ENCODE peak calls at places on chromosomes 2 and 18, in eight cellular contexts. T is GOT3; R is psoas muscle; U is nephron progenitor cell; F is GM23248; X is mesendoderm; S is activated gamma-delta T cell treated with anti-CD3 and anti-CD28 coated beads, Interleukin-2, amount 50 U/mL, for 16 hours; G is AG20443. D is an unnamed sample.
A peak's percentile ranks its signal among the peaks of the same experiment; 100 is the strongest.

GRCh38 chr2:26011990-26012856 is 21.7 kb upstream of the RAB10 start:
- DNase-seq in T (no peak), R (peak; percentile 40), U (no peak), F (peak; percentile 66), X (peak; percentile 82), S (no peak), G (peak; percentile 46), D (peak; percentile 82)

GRCh38 chr2:42558827-42559226 is 9.6 kb upstream of the MTA3 start:
- DNase-seq in T (no peak), R (no peak), U (no peak), F (no peak), X (peak; percentile 49), S (no peak), G (no peak), D (peak; percentile 33)

GRCh38 chr2:212832211-212833195 is 293.9 kb upstream of the ERBB4 start:
- DNase-seq in T (no peak), R (no peak), U (no peak), F (no peak), X (no peak), S (no peak), G (no peak), D (no peak)

GRCh38 chr2:84652430-84652829 is 136.1 kb downstream of the DNAH6 start:
- DNase-seq in T (no peak), R (no peak), U (no peak), F (no peak), X (no peak), S (no peak), G (no peak), D (no peak)

GRCh38 chr2:36635194-36635593 is 37.2 kb upstream of the FEZ2 start:
- DNase-seq in T (no peak), R (no peak), U (no peak), F (peak; percentile 34), X (no peak), S (no peak), G (no peak), D (no peak)

GRCh38 chr2:64143154-64144056 is 815 bp downstream of the PELI1 start:
- DNase-seq in T (no peak), R (no peak), U (peak; percentile 65), F (peak; percentile 70), X (peak; percentile 52), S (no peak), G (peak; percentile 66), D (peak; percentile 45)

GRCh38 chr2:198375073-198375430 is 570.7 kb downstream of the PLCL1 start:
- DNase-seq in T (no peak), R (no peak), U (no peak), F (no peak), X (no peak), S (no peak), G (no peak), D (no peak)

GRCh38 chr2:38661306-38661705 is 4.6 kb upstream of the GALM start:
- DNase-seq in T (no peak), R (no peak), U (no peak), F (peak; percentile 19), X (no peak), S (no peak), G (no peak), D (no peak)

GRCh38 chr2:238700122-238700457 is 147.8 kb upstream of the TWIST2 start:
- DNase-seq in T (no peak), R (peak; percentile 45), U (no peak), F (peak; percentile 90), X (no peak), S (no peak), G (peak; percentile 91), D (no peak)

GRCh38 chr18:74289137-74289536 is 2.6 kb downstream of the CYB5A start:
- DNase-seq in T (no peak), R (no peak), U (no peak), F (peak; percentile 64), X (no peak), S (no peak), G (no peak), D (no peak)

GRCh38 chr2:146374505-146374904 is 1470.3 kb upstream of the ACVR2A start:
- DNase-seq in T (no peak), R (no peak), U (no peak), F (peak; percentile 62), X (no peak), S (no peak), G (no peak), D (peak; percentile 47)

GRCh38 chr2:64457518-64457917 is 3.6 kb downstream of the LGALSL start:
- DNase-seq in T (no peak), R (no peak), U (no peak), F (no peak), X (no peak), S (no peak), G (no peak), D (no peak)

GRCh38 chr18:61582205-61582710 is 249.0 kb downstream of the CDH20 start:
- DNase-seq in T (no peak), R (no peak), U (no peak), F (peak; percentile 7), X (no peak), S (no peak), G (peak; percentile 11), D (no peak)

GRCh38 chr18:67041334-67041733 is 437.4 kb upstream of the CDH19 start:
- DNase-seq in T (no peak), R (no peak), U (no peak), F (no peak), X (no peak), S (no peak), G (no peak), D (no peak)

GRCh38 chr2:13050764-13051163 is 334.0 kb downstream of the TRIB2 start:
- DNase-seq in T (no peak), R (no peak), U (no peak), F (peak; percentile 46), X (no peak), S (no peak), G (no peak), D (peak; percentile 7)

GRCh38 chr2:234970467-234970866 is 18.6 kb downstream of the SH3BP4 start:
- DNase-seq in T (no peak), R (no peak), U (no peak), F (peak; percentile 63), X (no peak), S (no peak), G (no peak), D (peak; percentile 80)

GRCh38 chr2:222582931-222583330 is 73.0 kb downstream of the FARSB start:
- DNase-seq in T (no peak), R (no peak), U (no peak), F (peak; percentile 6), X (peak; percentile 24), S (no peak), G (no peak), D (peak; percentile 8)

GRCh38 chr18:3906072-3906471 is 456.1 kb downstream of the TGIF1 start:
- DNase-seq in T (no peak), R (no peak), U (no peak), F (no peak), X (no peak), S (no peak), G (no peak), D (no peak)

GRCh38 chr2:16678964-16679363 is 13.3 kb upstream of the CYRIA start:
- DNase-seq in T (no peak), R (no peak), U (no peak), F (no peak), X (peak; percentile 11), S (no peak), G (no peak), D (no peak)

D was measured in epithelial cell of esophagus.